ENCODE peak calls at places on chromosomes 12 and 14, in seven cellular contexts. W is PC-3, U is brain microvascular endothelial cell, G is caudate nucleus, Z is A549, M is tibial artery, V is lung. H is an unnamed sample.
A peak's percentile ranks its signal among the peaks of the same experiment; 100 is the strongest.

GRCh38 chr12:85639834-85640233 is 196.4 kb downstream of the RASSF9 start:
- DNase-seq in Z (no peak), M (no peak), G (no peak), V (no peak), W (peak; percentile 55), U (no peak), H (no peak)

GRCh38 chr14:65997350-65997749 is 488.8 kb upstream of the CCDC196 start:
- DNase-seq in V (no peak), M (no peak), G (no peak), U (no peak), Z (no peak), W (no peak), H (no peak)

GRCh38 chr12:109744991-109745942 is 31.6 kb downstream of the FAM222A start:
- DNase-seq in W (no peak), M (peak; percentile 2), U (no peak), Z (no peak), V (no peak), G (no peak), H (no peak)

GRCh38 chr12:52378091-52378490 is 7.4 kb downstream of the KRT84 start:
- DNase-seq in U (no peak), V (no peak), G (no peak), W (no peak), Z (no peak), M (no peak), H (no peak)

GRCh38 chr14:61470261-61470953 is 149.0 kb downstream of the PRKCH start:
- DNase-seq in M (peak; percentile 30), W (peak; percentile 92), U (peak; percentile 94), Z (no peak), V (peak; percentile 27), G (no peak), H (no peak)

GRCh38 chr12:13275366-13275765 is 78.8 kb downstream of the EMP1 start:
- DNase-seq in V (no peak), M (no peak), U (no peak), W (no peak), Z (no peak), G (no peak), H (no peak)

GRCh38 chr12:30992381-30992780 is 65.8 kb downstream of the TSPAN11 start:
- DNase-seq in M (no peak), Z (no peak), U (no peak), V (no peak), G (no peak), W (no peak), H (no peak)

GRCh38 chr12:76962099-76962498 is 83.3 kb upstream of the CSRP2 start:
- DNase-seq in U (no peak), V (no peak), M (no peak), W (no peak), Z (no peak), G (no peak), H (no peak)

GRCh38 chr14:75238728-75239455 is 39.7 kb upstream of the FOS start:
- DNase-seq in U (no peak), G (peak; percentile 9), M (no peak), Z (no peak), V (no peak), W (no peak), H (no peak)

GRCh38 chr12:20188930-20189653 is 179.2 kb upstream of the PDE3A start:
- DNase-seq in Z (no peak), V (no peak), W (no peak), U (peak; percentile 20), M (no peak), G (no peak), H (no peak)

GRCh38 chr12:110721570-110721969 is 21.1 kb downstream of the PPP1CC start:
- DNase-seq in W (no peak), M (no peak), Z (no peak), V (no peak), G (no peak), U (no peak), H (no peak)

GRCh38 chr12:16606201-16606849 is 363 bp upstream of the LMO3 start:
- DNase-seq in Z (no peak), V (peak; percentile 59), W (peak; percentile 25), U (peak; percentile 9), M (peak; percentile 54), G (peak; percentile 86), H (peak; percentile 65)

GRCh38 chr14:101997429-101998336 is 33.3 kb downstream of the DYNC1H1 start:
- DNase-seq in Z (no peak), G (peak; percentile 56), U (no peak), M (no peak), W (no peak), V (no peak), H (no peak)

GRCh38 chr14:96271421-96271762 is 15.4 kb downstream of the BDKRB1 start:
- DNase-seq in Z (no peak), W (no peak), V (no peak), G (no peak), M (no peak), U (no peak), H (no peak)
- H3K27ac ChIP-seq in Z (peak overlapping the region; percentile 92), W (no peak overlapping the region), V (no peak overlapping the region), G (no peak overlapping the region), M (no peak overlapping the region), U (no peak overlapping the region), H (no peak overlapping the region)

DNA sequence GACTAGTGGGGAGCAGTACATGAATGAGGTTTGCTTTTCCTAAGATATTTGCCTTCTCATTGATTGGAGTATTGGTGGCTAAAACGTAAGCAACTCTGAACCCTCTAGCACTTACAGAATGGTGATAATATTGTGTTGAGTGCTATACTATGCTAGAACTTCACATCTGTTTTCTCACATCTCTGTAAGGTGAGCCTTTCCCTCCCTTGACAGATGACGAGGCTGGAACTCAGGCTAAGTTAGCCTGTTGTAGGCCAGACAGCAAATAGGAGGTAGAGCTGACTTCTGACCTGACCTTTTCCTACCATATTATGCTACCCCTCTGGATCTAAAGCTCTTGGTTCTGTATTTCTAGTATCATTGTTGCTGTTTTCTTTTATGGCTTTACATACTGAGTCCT is 85.7 kb downstream of the CRADD start:
- DNase-seq in Z (no peak), M (no peak), W (no peak), U (no peak), V (no peak), G (no peak), H (no peak)
- H3K27ac ChIP-seq in Z (no peak overlapping the region), M (no peak overlapping the region), W (no peak overlapping the region), U (no peak overlapping the region), V (no peak overlapping the region), G (no peak overlapping the region), H (no peak overlapping the region)

DNA sequence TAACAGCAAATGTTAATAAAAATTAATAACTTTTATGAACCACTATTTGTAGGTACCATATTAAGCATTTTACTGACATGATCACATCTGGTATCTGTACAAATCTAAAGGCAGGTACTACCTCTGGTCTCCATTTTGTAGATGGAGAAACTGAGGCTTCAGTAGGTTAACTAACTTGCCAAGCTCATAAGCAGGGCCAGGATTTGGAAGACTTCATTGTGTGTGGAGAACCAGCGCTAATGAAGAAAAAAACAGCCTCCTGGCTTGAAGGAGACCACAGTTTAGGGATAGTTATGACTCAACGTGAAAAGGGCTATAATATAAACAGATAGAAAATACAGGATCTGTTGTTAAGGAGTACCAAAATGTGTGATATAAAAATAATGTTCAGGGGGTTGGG is 1.0 kb downstream of the NUP37 start:
- DNase-seq in U (no peak), V (no peak), M (no peak), Z (no peak), G (no peak), W (no peak), H (no peak)
- H3K27ac ChIP-seq in U (no peak overlapping the region), V (no peak overlapping the region), M (no peak overlapping the region), Z (peak overlapping the region; percentile 97), G (no peak overlapping the region), W (no peak overlapping the region), H (no peak overlapping the region)

GRCh38 chr12:79614730-79615129 is 76.0 kb downstream of the PAWR start:
- DNase-seq in G (no peak), M (no peak), W (peak; percentile 51), V (no peak), U (no peak), Z (no peak), H (no peak)
- H3K27ac ChIP-seq in G (no peak overlapping the region), M (no peak overlapping the region), W (no peak overlapping the region), V (no peak overlapping the region), U (no peak overlapping the region), Z (no peak overlapping the region), H (no peak overlapping the region)

H was measured in H1.